ENCODE peak calls at places on chromosomes 13 and 19, in seven cellular contexts. One of them, this sample, is unnamed.

GRCh38 chr19:54959840-54960239 is 6.3 kb upstream of the NLRP2 start:
- DNase-seq in body of pancreas: no peak
- DNase-seq in fibroblast of pulmonary artery: no peak
- DNase-seq in IMR-90: no peak
- DNase-seq in transverse colon: no peak
- DNase-seq in MCF 10A: no peak
- DNase-seq in NCI-H1092: no peak
- DNase-seq in this sample: no peak

GRCh38 chr13:99285432-99286182 is 21.6 kb downstream of the GPR183 start:
- DNase-seq in body of pancreas: peak; percentile 22
- DNase-seq in fibroblast of pulmonary artery: no peak
- DNase-seq in IMR-90: no peak
- DNase-seq in transverse colon: no peak
- DNase-seq in MCF 10A: no peak
- DNase-seq in NCI-H1092: no peak
- DNase-seq in this sample: no peak

GRCh38 chr13:84910423-84910822 is 888.8 kb downstream of the SLITRK6 start:
- DNase-seq in body of pancreas: no peak
- DNase-seq in fibroblast of pulmonary artery: no peak
- DNase-seq in IMR-90: no peak
- DNase-seq in transverse colon: no peak
- DNase-seq in MCF 10A: no peak
- DNase-seq in NCI-H1092: no peak
- DNase-seq in this sample: no peak

GRCh38 chr19:55685776-55686175 is 10.8 kb downstream of the EPN1 start:
- DNase-seq in body of pancreas: no peak
- DNase-seq in fibroblast of pulmonary artery: no peak
- DNase-seq in IMR-90: no peak
- DNase-seq in transverse colon: no peak
- DNase-seq in MCF 10A: no peak
- DNase-seq in NCI-H1092: no peak
- DNase-seq in this sample: no peak

GRCh38 chr13:97753942-97754670 is 199.4 kb upstream of the IPO5 start:
- DNase-seq in body of pancreas: no peak
- DNase-seq in fibroblast of pulmonary artery: no peak
- DNase-seq in IMR-90: no peak
- DNase-seq in transverse colon: no peak
- DNase-seq in MCF 10A: no peak
- DNase-seq in NCI-H1092: no peak
- DNase-seq in this sample: no peak

GRCh38 chr19:31214086-31214485 is 135.2 kb downstream of the TSHZ3 start:
- DNase-seq in body of pancreas: peak; percentile 28
- DNase-seq in fibroblast of pulmonary artery: peak; percentile 99
- DNase-seq in IMR-90: peak; percentile 100
- DNase-seq in transverse colon: peak; percentile 69
- DNase-seq in MCF 10A: peak; percentile 98
- DNase-seq in NCI-H1092: no peak
- DNase-seq in this sample: peak; percentile 99

GRCh38 chr13:23956106-23956505 is 58.8 kb upstream of the C1QTNF9B start:
- DNase-seq in body of pancreas: no peak
- DNase-seq in fibroblast of pulmonary artery: peak; percentile 41
- DNase-seq in IMR-90: peak; percentile 55
- DNase-seq in transverse colon: peak; percentile 65
- DNase-seq in MCF 10A: peak; percentile 69
- DNase-seq in NCI-H1092: no peak
- DNase-seq in this sample: peak; percentile 56

GRCh38 chr13:20828540-20829364 is 55.0 kb upstream of the EEF1AKMT1 start:
- DNase-seq in body of pancreas: no peak
- DNase-seq in fibroblast of pulmonary artery: peak; percentile 72
- DNase-seq in IMR-90: peak; percentile 64
- DNase-seq in transverse colon: peak; percentile 12
- DNase-seq in MCF 10A: peak; percentile 76
- DNase-seq in NCI-H1092: no peak
- DNase-seq in this sample: peak; percentile 57

GRCh38 chr19:1041835-1042685 is 2.2 kb downstream of the ABCA7 start:
- DNase-seq in body of pancreas: peak; percentile 94
- DNase-seq in fibroblast of pulmonary artery: no peak
- DNase-seq in IMR-90: no peak
- DNase-seq in transverse colon: peak; percentile 94
- DNase-seq in MCF 10A: no peak
- DNase-seq in NCI-H1092: no peak
- DNase-seq in this sample: no peak

GRCh38 chr13:76992548-76993001 is 694 bp downstream of the CLN5 start:
- DNase-seq in body of pancreas: peak; percentile 33
- DNase-seq in fibroblast of pulmonary artery: peak; percentile 27
- DNase-seq in IMR-90: peak; percentile 23
- DNase-seq in transverse colon: peak; percentile 28
- DNase-seq in MCF 10A: peak; percentile 35
- DNase-seq in NCI-H1092: no peak
- DNase-seq in this sample: peak; percentile 33

GRCh38 chr19:58440556-58440955 is 603 bp upstream of the ZNF132 start:
- DNase-seq in body of pancreas: no peak
- DNase-seq in fibroblast of pulmonary artery: no peak
- DNase-seq in IMR-90: no peak
- DNase-seq in transverse colon: no peak
- DNase-seq in MCF 10A: no peak
- DNase-seq in NCI-H1092: no peak
- DNase-seq in this sample: no peak

GRCh38 chr19:1074512-1075283 is 7.7 kb downstream of the ARHGAP45 start:
- DNase-seq in body of pancreas: peak; percentile 71
- DNase-seq in fibroblast of pulmonary artery: no peak
- DNase-seq in IMR-90: no peak
- DNase-seq in transverse colon: peak; percentile 94
- DNase-seq in MCF 10A: peak; percentile 87
- DNase-seq in NCI-H1092: peak; percentile 78
- DNase-seq in this sample: no peak

GRCh38 chr19:38727306-38727867 is 16.9 kb downstream of the CAPN12 start:
- DNase-seq in body of pancreas: peak; percentile 8
- DNase-seq in fibroblast of pulmonary artery: no peak
- DNase-seq in IMR-90: no peak
- DNase-seq in transverse colon: no peak
- DNase-seq in MCF 10A: no peak
- DNase-seq in NCI-H1092: no peak
- DNase-seq in this sample: no peak

GRCh38 chr13:29369060-29369743 is 226.3 kb downstream of the SLC7A1 start:
- DNase-seq in body of pancreas: peak; percentile 26
- DNase-seq in fibroblast of pulmonary artery: peak; percentile 60
- DNase-seq in IMR-90: peak; percentile 34
- DNase-seq in transverse colon: no peak
- DNase-seq in MCF 10A: peak; percentile 62
- DNase-seq in NCI-H1092: no peak
- DNase-seq in this sample: peak; percentile 52

GRCh38 chr19:16141043-16141442 is 2.4 kb upstream of the HSH2D start:
- DNase-seq in body of pancreas: no peak
- DNase-seq in fibroblast of pulmonary artery: no peak
- DNase-seq in IMR-90: no peak
- DNase-seq in transverse colon: peak; percentile 61
- DNase-seq in MCF 10A: no peak
- DNase-seq in NCI-H1092: no peak
- DNase-seq in this sample: no peak